ENCODE peak calls at places on chromosomes 7 and 10, in four cellular contexts. One of them, this sample, is unnamed.

GRCh38 chr7:94286111-94286510 is 108.6 kb upstream of the COL1A2 start:
- DNase-seq in lower lobe of right lung: no peak
- DNase-seq in bronchial epithelial cell: no peak
- DNase-seq in cardiac fibroblast: peak; percentile 52
- DNase-seq in this sample: no peak

GRCh38 chr10:71342850-71343773 is 24.1 kb downstream of the SLC29A3 start:
- DNase-seq in bronchial epithelial cell: no peak
- DNase-seq in cardiac fibroblast: no peak
- DNase-seq in lower lobe of right lung: no peak
- DNase-seq in this sample: peak; percentile 55

GRCh38 chr10:104291439-104291951 is 22.5 kb downstream of the GSTO2 start:
- DNase-seq in bronchial epithelial cell: peak; percentile 64
- DNase-seq in cardiac fibroblast: peak; percentile 92
- DNase-seq in lower lobe of right lung: peak; percentile 95
- DNase-seq in this sample: peak; percentile 91

GRCh38 chr10:59812541-59813122 is 59.4 kb upstream of the MRLN start:
- DNase-seq in lower lobe of right lung: no peak
- DNase-seq in bronchial epithelial cell: no peak
- DNase-seq in cardiac fibroblast: no peak
- DNase-seq in this sample: no peak

GRCh38 chr10:23994459-23995046 is 214.4 kb upstream of the KIAA1217 start:
- DNase-seq in bronchial epithelial cell: peak; percentile 61
- DNase-seq in cardiac fibroblast: peak; percentile 71
- DNase-seq in lower lobe of right lung: peak; percentile 46
- DNase-seq in this sample: peak; percentile 27

GRCh38 chr7:69823151-69823744 is 225.0 kb downstream of the AUTS2 start:
- DNase-seq in bronchial epithelial cell: no peak
- DNase-seq in cardiac fibroblast: no peak
- DNase-seq in lower lobe of right lung: no peak
- DNase-seq in this sample: no peak

GRCh38 chr7:109479388-109479787 is 909.7 kb downstream of the DNAJB9 start:
- DNase-seq in cardiac fibroblast: no peak
- DNase-seq in lower lobe of right lung: no peak
- DNase-seq in bronchial epithelial cell: peak; percentile 14
- DNase-seq in this sample: no peak

GRCh38 chr10:89550509-89550908 is 15.1 kb upstream of the SLC16A12 start:
- DNase-seq in bronchial epithelial cell: no peak
- DNase-seq in cardiac fibroblast: peak; percentile 28
- DNase-seq in lower lobe of right lung: no peak
- DNase-seq in this sample: no peak

GRCh38 chr7:144818516-144818915 is 17.3 kb downstream of the TPK1 start:
- DNase-seq in cardiac fibroblast: peak; percentile 48
- DNase-seq in lower lobe of right lung: no peak
- DNase-seq in bronchial epithelial cell: peak; percentile 3
- DNase-seq in this sample: no peak

GRCh38 chr10:36720931-36721330 is 404.5 kb upstream of the ANKRD30A start:
- DNase-seq in lower lobe of right lung: no peak
- DNase-seq in bronchial epithelial cell: peak; percentile 34
- DNase-seq in cardiac fibroblast: peak; percentile 65
- DNase-seq in this sample: no peak

GRCh38 chr7:137961200-137962177 is 40.4 kb downstream of the CREB3L2 start:
- DNase-seq in cardiac fibroblast: peak; percentile 67
- DNase-seq in bronchial epithelial cell: no peak
- DNase-seq in lower lobe of right lung: no peak
- DNase-seq in this sample: no peak

GRCh38 chr10:71280825-71281224 is 38.2 kb upstream of the SLC29A3 start:
- DNase-seq in cardiac fibroblast: no peak
- DNase-seq in bronchial epithelial cell: no peak
- DNase-seq in lower lobe of right lung: no peak
- DNase-seq in this sample: no peak

GRCh38 chr7:95525503-95525902 is 39.8 kb downstream of the ASB4 start:
- DNase-seq in cardiac fibroblast: no peak
- DNase-seq in lower lobe of right lung: no peak
- DNase-seq in bronchial epithelial cell: no peak
- DNase-seq in this sample: peak; percentile 24

GRCh38 chr7:1291846-1292765 is 59.4 kb downstream of the UNCX start:
- DNase-seq in lower lobe of right lung: peak; percentile 35
- DNase-seq in cardiac fibroblast: no peak
- DNase-seq in bronchial epithelial cell: no peak
- DNase-seq in this sample: no peak

GRCh38 chr10:9814285-9814866 is 1203.3 kb upstream of the CELF2 start:
- DNase-seq in lower lobe of right lung: no peak
- DNase-seq in bronchial epithelial cell: no peak
- DNase-seq in cardiac fibroblast: peak; percentile 75
- DNase-seq in this sample: peak; percentile 44

GRCh38 chr10:103695584-103696005 is 159.8 kb downstream of the SH3PXD2A start:
- DNase-seq in lower lobe of right lung: no peak
- DNase-seq in bronchial epithelial cell: no peak
- DNase-seq in cardiac fibroblast: peak; percentile 94
- DNase-seq in this sample: peak; percentile 79

GRCh38 chr10:92712016-92712889 is 22.5 kb downstream of the HHEX start:
- DNase-seq in cardiac fibroblast: peak; percentile 55
- DNase-seq in lower lobe of right lung: no peak
- DNase-seq in bronchial epithelial cell: no peak
- DNase-seq in this sample: peak; percentile 57

GRCh38 chr7:151876899-151877777 is at the start of gene PRKAG2:
- DNase-seq in cardiac fibroblast: peak; percentile 41
- DNase-seq in bronchial epithelial cell: peak; percentile 15
- DNase-seq in lower lobe of right lung: peak; percentile 84
- DNase-seq in this sample: peak; percentile 32

GRCh38 chr10:71623098-71623985 is 96.2 kb downstream of the C10orf105 start:
- DNase-seq in lower lobe of right lung: no peak
- DNase-seq in bronchial epithelial cell: peak; percentile 8
- DNase-seq in cardiac fibroblast: peak; percentile 15
- DNase-seq in this sample: peak; percentile 14

GRCh38 chr10:94991243-94991888 is 52.9 kb downstream of the CYP2C9 start:
- DNase-seq in lower lobe of right lung: no peak
- DNase-seq in cardiac fibroblast: no peak
- DNase-seq in bronchial epithelial cell: peak; percentile 27
- DNase-seq in this sample: no peak

GRCh38 chr10:95333997-95334792 is 43.4 kb upstream of the PDLIM1 start:
- DNase-seq in lower lobe of right lung: peak; percentile 59
- DNase-seq in cardiac fibroblast: peak; percentile 94
- DNase-seq in bronchial epithelial cell: peak; percentile 85
- DNase-seq in this sample: peak; percentile 95

GRCh38 chr10:91162050-91162494 is 58.4 kb upstream of the PCGF5 start:
- DNase-seq in lower lobe of right lung: no peak
- DNase-seq in cardiac fibroblast: peak; percentile 26
- DNase-seq in bronchial epithelial cell: peak; percentile 35
- DNase-seq in this sample: peak; percentile 19

GRCh38 chr7:137453356-137453755 is 109.8 kb upstream of the PTN start:
- DNase-seq in cardiac fibroblast: no peak
- DNase-seq in bronchial epithelial cell: no peak
- DNase-seq in lower lobe of right lung: no peak
- DNase-seq in this sample: no peak

GRCh38 chr10:77869626-77870420 is 56.7 kb downstream of the DLG5 start:
- DNase-seq in cardiac fibroblast: peak; percentile 14
- DNase-seq in bronchial epithelial cell: no peak
- DNase-seq in lower lobe of right lung: no peak
- DNase-seq in this sample: peak; percentile 18

GRCh38 chr7:132742152-132742551 is 165.9 kb upstream of the PLXNA4 start:
- DNase-seq in lower lobe of right lung: peak; percentile 69
- DNase-seq in bronchial epithelial cell: peak; percentile 79
- DNase-seq in cardiac fibroblast: peak; percentile 97
- DNase-seq in this sample: peak; percentile 30

GRCh38 chr10:126661356-126661755 is 9.1 kb downstream of the C10orf90 start:
- DNase-seq in lower lobe of right lung: no peak
- DNase-seq in bronchial epithelial cell: no peak
- DNase-seq in cardiac fibroblast: no peak
- DNase-seq in this sample: no peak

GRCh38 chr7:986766-987722 is 4.1 kb downstream of the CYP2W1 start:
- DNase-seq in cardiac fibroblast: no peak
- DNase-seq in lower lobe of right lung: no peak
- DNase-seq in bronchial epithelial cell: no peak
- DNase-seq in this sample: no peak

GRCh38 chr7:124777268-124777667 is 11.7 kb upstream of the GPR37 start:
- DNase-seq in cardiac fibroblast: peak; percentile 4
- DNase-seq in lower lobe of right lung: no peak
- DNase-seq in bronchial epithelial cell: peak; percentile 57
- DNase-seq in this sample: no peak

GRCh38 chr7:44279731-44280505 is 45.5 kb downstream of the CAMK2B start:
- DNase-seq in bronchial epithelial cell: no peak
- DNase-seq in cardiac fibroblast: no peak
- DNase-seq in lower lobe of right lung: peak; percentile 31
- DNase-seq in this sample: no peak

GRCh38 chr10:73388228-73388627 is 25.6 kb downstream of the ANXA7 start:
- DNase-seq in lower lobe of right lung: no peak
- DNase-seq in bronchial epithelial cell: no peak
- DNase-seq in cardiac fibroblast: no peak
- DNase-seq in this sample: no peak

GRCh38 chr7:6730343-6730633 is 23.5 kb upstream of the ZNF12 start:
- DNase-seq in lower lobe of right lung: no peak
- DNase-seq in bronchial epithelial cell: no peak
- DNase-seq in cardiac fibroblast: peak; percentile 46
- DNase-seq in this sample: no peak

GRCh38 chr7:78099715-78100477 is 301.3 kb downstream of the PHTF2 start:
- DNase-seq in lower lobe of right lung: no peak
- DNase-seq in cardiac fibroblast: peak; percentile 40
- DNase-seq in bronchial epithelial cell: peak; percentile 57
- DNase-seq in this sample: no peak

GRCh38 chr10:50594012-50594411 is 29.7 kb downstream of the SGMS1 start:
- DNase-seq in cardiac fibroblast: peak; percentile 94
- DNase-seq in lower lobe of right lung: no peak
- DNase-seq in bronchial epithelial cell: peak; percentile 54
- DNase-seq in this sample: peak; percentile 75

GRCh38 chr7:64625114-64626082 is 40.5 kb upstream of the ZNF107 start:
- DNase-seq in cardiac fibroblast: peak; percentile 38
- DNase-seq in bronchial epithelial cell: no peak
- DNase-seq in lower lobe of right lung: no peak
- DNase-seq in this sample: no peak

GRCh38 chr10:112202076-112202475 is 18.5 kb upstream of the GPAM start:
- DNase-seq in bronchial epithelial cell: no peak
- DNase-seq in lower lobe of right lung: no peak
- DNase-seq in cardiac fibroblast: no peak
- DNase-seq in this sample: no peak

GRCh38 chr7:112162161-112163020 is 43.8 kb downstream of the DOCK4 start:
- DNase-seq in lower lobe of right lung: peak; percentile 50
- DNase-seq in cardiac fibroblast: peak; percentile 68
- DNase-seq in bronchial epithelial cell: peak; percentile 31
- DNase-seq in this sample: peak; percentile 34

GRCh38 chr7:31019509-31019908 is 32.6 kb upstream of the ADCYAP1R1 start:
- DNase-seq in lower lobe of right lung: no peak
- DNase-seq in cardiac fibroblast: no peak
- DNase-seq in bronchial epithelial cell: no peak
- DNase-seq in this sample: no peak

DNA sequence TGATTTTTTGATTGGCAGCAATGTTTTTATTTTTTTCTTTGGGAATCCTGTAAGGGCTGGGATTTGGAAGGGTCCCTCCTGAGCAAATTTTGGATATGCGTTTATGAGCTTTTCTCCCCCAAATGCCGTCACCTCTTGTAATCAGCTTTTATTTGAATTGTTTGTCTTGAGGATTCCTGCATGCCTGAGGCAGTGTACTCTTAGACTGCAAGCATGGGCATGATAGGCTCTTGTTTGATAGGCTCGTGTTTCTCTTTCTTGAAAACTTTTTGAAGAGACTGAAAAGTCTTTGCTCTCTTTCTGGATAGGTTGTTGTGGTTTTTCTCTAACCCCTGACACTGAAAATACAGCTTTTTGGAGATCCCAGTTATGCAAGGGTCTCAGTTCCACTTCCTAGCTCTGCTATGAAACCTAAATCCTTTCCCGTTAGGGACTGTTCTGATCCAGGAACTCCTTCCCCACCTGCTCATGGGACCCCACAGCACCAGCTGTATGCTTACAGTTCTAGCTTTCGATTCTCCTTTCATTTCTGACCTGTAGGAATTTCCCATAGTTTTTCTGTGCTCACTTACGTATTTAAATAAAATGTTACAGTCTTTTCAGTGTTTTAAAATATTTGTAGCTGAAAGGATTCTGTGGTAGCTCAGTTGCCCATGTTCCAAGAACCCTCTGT is 17.2 kb downstream of the TSPAN13 start:
- DNase-seq in cardiac fibroblast: no peak
- DNase-seq in bronchial epithelial cell: peak; percentile 82
- DNase-seq in lower lobe of right lung: no peak
- DNase-seq in this sample: peak; percentile 21
- H3K4me3 ChIP-seq in cardiac fibroblast: no peak overlapping the region
- H3K4me3 ChIP-seq in bronchial epithelial cell: no peak overlapping the region
- H3K4me3 ChIP-seq in lower lobe of right lung: no peak overlapping the region
- H3K4me3 ChIP-seq in this sample: peak overlapping the region; percentile 12

GRCh38 chr7:48617508-48617907 is 306.8 kb upstream of the CDC14C start:
- DNase-seq in lower lobe of right lung: no peak
- DNase-seq in cardiac fibroblast: no peak
- DNase-seq in bronchial epithelial cell: no peak
- DNase-seq in this sample: no peak

GRCh38 chr7:48611993-48612392 is 312.4 kb upstream of the CDC14C start:
- DNase-seq in lower lobe of right lung: no peak
- DNase-seq in bronchial epithelial cell: peak; percentile 55
- DNase-seq in cardiac fibroblast: peak; percentile 35
- DNase-seq in this sample: no peak

DNA sequence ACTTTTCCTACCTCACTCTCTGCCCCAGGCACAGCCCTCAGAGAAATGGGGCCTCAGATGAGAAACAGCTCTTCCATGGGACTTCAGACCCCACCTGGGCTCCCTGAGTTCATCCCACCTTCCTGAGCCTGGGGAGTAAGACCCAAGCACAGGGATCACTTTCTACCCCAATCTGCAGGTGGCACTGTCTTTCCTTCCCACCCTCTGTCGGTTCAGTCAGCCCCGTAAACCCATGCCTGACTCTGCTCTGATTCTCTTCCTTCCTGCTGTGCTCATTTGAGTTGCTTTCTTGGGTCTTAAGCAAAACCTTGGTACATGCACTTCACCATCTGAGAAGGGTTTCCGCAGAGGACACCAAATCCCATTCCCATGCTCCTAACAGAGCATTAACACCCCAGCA is 306.4 kb upstream of the CDC14C start:
- DNase-seq in bronchial epithelial cell: no peak
- DNase-seq in lower lobe of right lung: no peak
- DNase-seq in cardiac fibroblast: no peak
- DNase-seq in this sample: no peak
- TF ChIP-seq CTCF in bronchial epithelial cell: no peak
- TF ChIP-seq CTCF in lower lobe of right lung: no peak
- TF ChIP-seq CTCF in cardiac fibroblast: no peak
- TF ChIP-seq CTCF in this sample: no peak

GRCh38 chr10:34808789-34809745 is 6.0 kb downstream of the PARD3 start:
- DNase-seq in bronchial epithelial cell: peak; percentile 49
- DNase-seq in lower lobe of right lung: peak; percentile 66
- DNase-seq in cardiac fibroblast: peak; percentile 37
- DNase-seq in this sample: peak; percentile 36
- H3K4me3 ChIP-seq in bronchial epithelial cell: no peak overlapping the region
- H3K4me3 ChIP-seq in lower lobe of right lung: peak overlapping the region; percentile 31
- H3K4me3 ChIP-seq in cardiac fibroblast: peak overlapping the region; percentile 47
- H3K4me3 ChIP-seq in this sample: peak overlapping the region; percentile 40

GRCh38 chr7:29946428-29947186 is 43.0 kb downstream of the SCRN1 start:
- DNase-seq in bronchial epithelial cell: peak; percentile 24
- DNase-seq in lower lobe of right lung: no peak
- DNase-seq in cardiac fibroblast: peak; percentile 41
- DNase-seq in this sample: peak; percentile 41
- TF ChIP-seq CTCF in bronchial epithelial cell: peak; percentile 45
- TF ChIP-seq CTCF in lower lobe of right lung: peak; percentile 46
- TF ChIP-seq CTCF in cardiac fibroblast: peak; percentile 38
- TF ChIP-seq CTCF in this sample: peak; percentile 40